ENCODE peak calls at places on chromosomes 3 and 15, in eight cellular contexts. A is IMR-90, U is transverse colon, J is heart left ventricle, K is Peyer's patch, L is body of pancreas, B is gastrocnemius medialis, S is lower leg skin. P is an unnamed sample.
A peak's percentile ranks its signal among the peaks of the same experiment; 100 is the strongest.

GRCh38 chr3:107813066-107813465 is 277.8 kb downstream of the CD47 start:
- DNase-seq in A (peak; percentile 53), U (no peak), J (no peak), K (no peak), L (no peak), B (no peak), S (no peak), P (no peak)

GRCh38 chr3:146374146-146374545 is 95.2 kb downstream of the PLSCR2 start:
- DNase-seq in A (peak; percentile 49), U (no peak), J (no peak), K (no peak), L (no peak), B (no peak), S (no peak), P (no peak)

GRCh38 chr3:152328841-152329240 is 60.1 kb downstream of the MBNL1 start:
- DNase-seq in A (peak; percentile 88), U (no peak), J (no peak), K (no peak), L (no peak), B (no peak), S (no peak), P (peak; percentile 29)

GRCh38 chr3:80677796-80678195 is 910.0 kb upstream of the ROBO1 start:
- DNase-seq in A (no peak), U (no peak), J (no peak), K (no peak), L (no peak), B (no peak), S (no peak), P (no peak)

GRCh38 chr3:128178782-128179473 is 25.6 kb downstream of the EEFSEC start:
- DNase-seq in A (peak; percentile 15), U (no peak), J (no peak), K (no peak), L (no peak), B (no peak), S (no peak), P (no peak)

GRCh38 chr15:82850731-82851130 is 41.3 kb downstream of the WHAMM start:
- DNase-seq in A (no peak), U (no peak), J (no peak), K (peak; percentile 6), L (no peak), B (no peak), S (no peak), P (no peak)

GRCh38 chr3:156723182-156723619 is 48.8 kb downstream of the TIPARP start:
- DNase-seq in A (peak; percentile 53), U (no peak), J (peak; percentile 45), K (no peak), L (no peak), B (no peak), S (no peak), P (no peak)

GRCh38 chr3:16055606-16056209 is 118.8 kb upstream of the GALNT15 start:
- DNase-seq in A (no peak), U (no peak), J (no peak), K (no peak), L (no peak), B (no peak), S (no peak), P (no peak)

GRCh38 chr15:57792729-57793449 is 86.4 kb downstream of the POLR2M start:
- DNase-seq in A (no peak), U (peak; percentile 57), J (no peak), K (no peak), L (no peak), B (no peak), S (no peak), P (no peak)

GRCh38 chr3:2180661-2181060 is 82.0 kb downstream of the CNTN4 start:
- DNase-seq in A (no peak), U (no peak), J (no peak), K (no peak), L (no peak), B (no peak), S (no peak), P (no peak)

GRCh38 chr3:72143322-72143721 is 358.4 kb upstream of the PROK2 start:
- DNase-seq in A (peak; percentile 61), U (no peak), J (no peak), K (no peak), L (no peak), B (no peak), S (no peak), P (peak; percentile 21)

GRCh38 chr3:123781571-123782275 is 102.4 kb downstream of the MYLK start:
- DNase-seq in A (peak; percentile 87), U (no peak), J (no peak), K (no peak), L (no peak), B (no peak), S (no peak), P (no peak)

GRCh38 chr3:106703524-106703923 is 673.7 kb upstream of the CCDC54 start:
- DNase-seq in A (no peak), U (no peak), J (no peak), K (no peak), L (no peak), B (no peak), S (no peak), P (no peak)

GRCh38 chr3:4399476-4399875 is 67.6 kb downstream of the SUMF1 start:
- DNase-seq in A (no peak), U (no peak), J (no peak), K (no peak), L (no peak), B (no peak), S (no peak), P (no peak)
- TF ChIP-seq POLR2A in A (no peak), U (no peak), J (no peak), K (no peak), L (no peak), B (no peak), S (no peak), P (no peak)

GRCh38 chr3:190601597-190601996 is 87.7 kb downstream of the IL1RAP start:
- DNase-seq in A (no peak), U (no peak), J (peak; percentile 34), K (no peak), L (peak; percentile 18), B (no peak), S (no peak), P (no peak)
- TF ChIP-seq POLR2A in A (no peak), U (no peak), J (no peak), K (no peak), L (no peak), B (no peak), S (no peak), P (no peak)

GRCh38 chr15:84748274-84749110 is at the start of gene ZNF592:
- DNase-seq in A (peak; percentile 70), U (peak; percentile 89), J (peak; percentile 91), K (peak; percentile 76), L (peak; percentile 88), B (peak; percentile 64), S (peak; percentile 53), P (peak; percentile 69)

GRCh38 chr15:84749111-84749991 is 959 bp downstream of the ZNF592 start:
- DNase-seq in A (no peak), U (peak; percentile 41), J (peak; percentile 56), K (peak; percentile 47), L (peak; percentile 55), B (peak; percentile 54), S (peak; percentile 34), P (no peak)

GRCh38 chr15:84750583-84751092 is 2.2 kb downstream of the ZNF592 start:
- DNase-seq in A (no peak), U (no peak), J (no peak), K (peak; percentile 52), L (no peak), B (no peak), S (no peak), P (no peak)

GRCh38 chr15:84752195-84752594 is 3.8 kb downstream of the ZNF592 start:
- DNase-seq in A (no peak), U (no peak), J (no peak), K (no peak), L (no peak), B (no peak), S (no peak), P (no peak)

DNA sequence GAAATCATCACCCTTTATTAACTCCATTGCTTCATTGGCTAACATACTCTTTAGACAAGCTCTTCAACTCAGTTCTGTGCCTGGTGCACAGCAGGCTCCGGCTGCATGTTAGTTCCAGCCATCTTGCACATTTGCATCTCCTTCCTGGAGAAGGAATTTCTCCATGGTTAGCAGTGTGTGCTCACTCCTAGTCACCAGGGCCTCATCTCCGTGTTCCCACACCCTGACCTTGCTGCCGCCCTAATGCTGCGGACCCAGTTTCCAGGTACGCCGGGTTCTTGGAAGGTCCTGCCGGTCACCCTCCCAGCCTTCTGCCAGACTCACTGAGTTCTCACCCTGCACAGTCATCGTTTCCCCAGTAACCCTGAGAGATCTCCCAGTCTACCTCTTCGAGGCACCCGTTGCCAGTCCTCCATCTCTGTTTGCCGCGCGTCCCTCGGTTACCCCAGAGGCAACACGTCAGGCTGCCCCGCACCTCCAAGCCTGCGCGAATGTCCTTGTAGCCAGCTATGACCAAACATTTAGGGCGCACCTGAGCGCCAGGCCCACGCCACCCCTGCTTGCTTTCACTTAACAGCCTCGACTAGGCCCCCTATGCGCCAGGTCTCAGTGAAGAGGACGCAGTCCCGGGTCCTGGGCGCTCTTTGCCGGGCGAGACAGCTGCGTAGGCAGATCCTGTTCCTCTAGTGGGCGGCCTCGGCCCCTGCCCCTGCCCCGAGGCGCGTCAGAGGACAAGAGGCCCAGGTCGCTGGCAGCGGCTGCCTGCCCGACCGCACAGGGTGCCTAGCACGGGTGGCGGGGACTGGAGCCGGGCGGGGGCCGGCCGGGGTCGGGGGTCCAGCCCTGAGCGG is 744 bp upstream of the ZNF592 start:
- DNase-seq in A (peak; percentile 60), U (peak; percentile 78), J (peak; percentile 90), K (peak; percentile 72), L (peak; percentile 82), B (peak; percentile 40), S (peak; percentile 53), P (peak; percentile 44)
- TF ChIP-seq POLR2A in A (no peak), U (peak; percentile 93), J (peak; percentile 39), K (peak; percentile 87), L (peak; percentile 69), B (peak; percentile 40), S (no peak), P (peak; percentile 33)

GRCh38 chr15:65530318-65531111 is at the start of gene HACD3:
- DNase-seq in A (peak; percentile 69), U (peak; percentile 90), J (peak; percentile 90), K (peak; percentile 84), L (peak; percentile 89), B (peak; percentile 63), S (peak; percentile 61), P (peak; percentile 80)
- TF ChIP-seq POLR2A in A (no peak), U (peak; percentile 17), J (peak; percentile 37), K (no peak), L (peak; percentile 21), B (peak; percentile 57), S (no peak), P (peak; percentile 82)

DNA sequence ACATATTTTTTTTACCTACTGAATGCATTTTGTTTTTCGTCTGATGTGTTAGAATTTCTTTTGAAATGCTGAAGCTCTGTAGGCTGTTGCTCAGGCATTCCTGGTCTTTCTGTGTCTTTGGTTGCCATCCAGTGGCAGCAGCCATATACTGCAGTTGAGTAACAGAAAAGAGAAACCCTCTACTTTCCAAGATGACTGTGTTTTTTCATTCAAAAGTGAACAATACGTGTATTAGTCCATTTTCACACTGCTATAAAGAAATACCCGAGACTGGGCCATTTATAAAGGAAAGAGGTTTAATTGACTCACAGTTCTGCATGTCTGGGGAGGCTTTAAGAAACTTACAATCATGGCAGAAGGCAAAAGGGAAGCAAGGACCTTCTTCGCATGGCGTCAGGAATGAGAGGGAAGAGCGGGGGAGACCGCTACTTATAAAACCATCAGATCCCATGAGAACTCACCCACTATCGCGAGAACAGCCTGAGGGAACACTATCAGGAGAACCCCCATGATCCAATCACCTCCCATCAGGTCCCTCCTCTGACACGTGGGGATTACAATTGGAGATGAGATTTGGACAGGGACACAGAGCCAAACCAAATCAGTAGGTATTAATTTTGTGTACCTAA is 4.7 kb upstream of the GOLGA8B start:
- DNase-seq in A (peak; percentile 80), U (peak; percentile 64), J (no peak), K (peak; percentile 54), L (peak; percentile 70), B (no peak), S (peak; percentile 63), P (peak; percentile 40)
- TF ChIP-seq POLR2A in A (peak; percentile 90), U (no peak), J (no peak), K (no peak), L (no peak), B (no peak), S (no peak), P (peak; percentile 57)

P was measured in H54.